ENCODE peak calls at places on chromosomes 11 and 22, in eight cellular contexts. N is stimulated activated CD4-positive, alpha-beta T cell treated with anti-CD3 and anti-CD28 coated beads, Interleukin-4, amount 100 ng/mL, for 4 hours; I is AG04449; A is EL; M is upper lobe of right lung; J is glomerular endothelial cell; S is Peyer's patch; D is adipocyte. F is an unnamed sample.

GRCh38 chr22:20484948-20485683 is 10.5 kb downstream of the KLHL22 start:
- DNase-seq in N (no peak), I (no peak), A (no peak), M (no peak), J (no peak), S (no peak), D (no peak), F (no peak)

GRCh38 chr11:28542556-28542955 is 434.4 kb downstream of the METTL15 start:
- DNase-seq in N (no peak), I (no peak), A (no peak), M (no peak), J (no peak), S (no peak), D (no peak), F (no peak)

GRCh38 chr11:3214420-3214699 is 4.3 kb downstream of the MRGPRG start:
- DNase-seq in N (no peak), I (no peak), A (no peak), M (no peak), J (no peak), S (no peak), D (no peak), F (no peak)

GRCh38 chr11:65485820-65486219 is 13.0 kb upstream of the MALAT1 start:
- DNase-seq in N (no peak), I (no peak), A (no peak), M (no peak), J (no peak), S (peak), D (peak), F (no peak)

GRCh38 chr11:60777572-60777971 is 7.6 kb upstream of the MS4A10 start:
- DNase-seq in N (no peak), I (peak), A (peak), M (peak), J (peak), S (peak), D (peak), F (no peak)

GRCh38 chr11:109706940-109707339 is 284.9 kb downstream of the C11orf87 start:
- DNase-seq in N (no peak), I (no peak), A (no peak), M (no peak), J (no peak), S (no peak), D (no peak), F (no peak)

GRCh38 chr11:120666121-120666639 is 154.6 kb downstream of the GRIK4 start:
- DNase-seq in N (no peak), I (no peak), A (no peak), M (no peak), J (no peak), S (no peak), D (no peak), F (no peak)

GRCh38 chr22:48079505-48080295 is 1317.2 kb downstream of the TBC1D22A start:
- DNase-seq in N (no peak), I (no peak), A (no peak), M (peak), J (no peak), S (no peak), D (no peak), F (no peak)

GRCh38 chr11:2270322-2271076 is at the start of gene ASCL2:
- DNase-seq in N (no peak), I (no peak), A (no peak), M (peak), J (no peak), S (peak), D (no peak), F (no peak)

GRCh38 chr11:88363004-88363403 is 25.5 kb upstream of the CTSC start:
- DNase-seq in N (no peak), I (no peak), A (no peak), M (no peak), J (no peak), S (no peak), D (no peak), F (no peak)

GRCh38 chr11:14969922-14970323 is 2.2 kb downstream of the CALCA start:
- DNase-seq in N (peak), I (no peak), A (peak), M (peak), J (no peak), S (no peak), D (no peak), F (no peak)

GRCh38 chr11:33500865-33501479 is 199.7 kb downstream of the C11orf91 start:
- DNase-seq in N (no peak), I (no peak), A (peak), M (no peak), J (no peak), S (no peak), D (peak), F (no peak)

GRCh38 chr11:122780296-122780949 is 57.9 kb upstream of the CRTAM start:
- DNase-seq in N (no peak), I (no peak), A (no peak), M (no peak), J (no peak), S (no peak), D (no peak), F (no peak)

GRCh38 chr11:8370812-8371515 is 107.3 kb upstream of the LMO1 start:
- DNase-seq in N (no peak), I (no peak), A (no peak), M (no peak), J (no peak), S (no peak), D (no peak), F (no peak)

GRCh38 chr11:27203077-27203476 is 159.9 kb downstream of the CCDC34 start:
- DNase-seq in N (no peak), I (no peak), A (no peak), M (no peak), J (no peak), S (no peak), D (no peak), F (no peak)

GRCh38 chr11:419248-420005 is 4.6 kb upstream of the SIGIRR start:
- DNase-seq in N (no peak), I (no peak), A (no peak), M (no peak), J (no peak), S (no peak), D (no peak), F (no peak)

GRCh38 chr11:2539761-2540520 is 95.1 kb downstream of the KCNQ1 start:
- DNase-seq in N (no peak), I (no peak), A (no peak), M (peak), J (no peak), S (peak), D (no peak), F (no peak)

GRCh38 chr11:25970726-25971508 is 361.0 kb upstream of the ANO3 start:
- DNase-seq in N (no peak), I (no peak), A (no peak), M (no peak), J (no peak), S (no peak), D (no peak), F (no peak)

GRCh38 chr11:6962141-6962540 is 35.9 kb downstream of the ZNF215 start:
- DNase-seq in N (no peak), I (no peak), A (no peak), M (no peak), J (no peak), S (no peak), D (no peak), F (no peak)

GRCh38 chr22:23064381-23065068 is 5.8 kb upstream of the GNAZ start:
- DNase-seq in N (no peak), I (no peak), A (no peak), M (peak), J (no peak), S (peak), D (no peak), F (no peak)

GRCh38 chr22:29795663-29796062 is 28.5 kb downstream of the UQCR10 start:
- DNase-seq in N (no peak), I (no peak), A (no peak), M (no peak), J (no peak), S (no peak), D (no peak), F (no peak)

GRCh38 chr11:92211576-92212167 is 12.9 kb upstream of the FAT3 start:
- DNase-seq in N (no peak), I (no peak), A (peak), M (no peak), J (no peak), S (no peak), D (peak), F (no peak)

F was measured in SW 1271.